ENCODE peak calls at places on chromosomes 3 and 15, in four cellular contexts. V, J, D and H are unnamed samples.

GRCh38 chr15:83854314-83854713 is 200.4 kb downstream of the ADAMTSL3 start:
- DNase-seq in V (no peak), J (no peak), D (no peak), H (no peak)

GRCh38 chr3:136994772-136995516 is 37.2 kb downstream of the IL20RB start:
- DNase-seq in V (peak; percentile 88), J (no peak), D (no peak), H (no peak)

GRCh38 chr3:126417461-126418255 is 22.9 kb downstream of the CFAP100 start:
- DNase-seq in V (no peak), J (no peak), D (no peak), H (peak; percentile 39)

GRCh38 chr3:136893848-136894443 is 31.9 kb downstream of the NCK1 start:
- DNase-seq in V (peak; percentile 39), J (peak; percentile 14), D (no peak), H (no peak)

GRCh38 chr15:85314653-85315052 is 65.8 kb upstream of the AKAP13 start:
- DNase-seq in V (no peak), J (no peak), D (no peak), H (no peak)

GRCh38 chr3:185786956-185787877 is 37.6 kb downstream of the IGF2BP2 start:
- DNase-seq in V (no peak), J (no peak), D (no peak), H (peak; percentile 69)

GRCh38 chr15:67510597-67511225 is 10.2 kb upstream of the C15orf61 start:
- DNase-seq in V (peak; percentile 68), J (no peak), D (no peak), H (no peak)

GRCh38 chr15:50964075-50964474 is 55.6 kb downstream of the AP4E1 start:
- DNase-seq in V (no peak), J (no peak), D (no peak), H (no peak)

GRCh38 chr15:59946084-59946483 is 58.0 kb upstream of the FOXB1 start:
- DNase-seq in V (no peak), J (no peak), D (no peak), H (no peak)

GRCh38 chr3:133330542-133330941 is 69.3 kb upstream of the BFSP2 start:
- DNase-seq in V (no peak), J (no peak), D (no peak), H (no peak)

GRCh38 chr3:14147617-14148016 is 22.8 kb downstream of the TMEM43 start:
- DNase-seq in V (no peak), J (no peak), D (no peak), H (peak; percentile 73)

GRCh38 chr3:169268286-169268776 is 395.2 kb downstream of the MECOM start:
- DNase-seq in V (no peak), J (no peak), D (no peak), H (no peak)

GRCh38 chr3:43394071-43394501 is 107.7 kb downstream of the SNRK start:
- DNase-seq in V (peak; percentile 47), J (no peak), D (no peak), H (no peak)

GRCh38 chr3:176120507-176120906 is 1076.8 kb downstream of the TBL1XR1 start:
- DNase-seq in V (peak; percentile 63), J (no peak), D (no peak), H (no peak)

GRCh38 chr3:73502609-73503560 is 121.9 kb downstream of the PDZRN3 start:
- DNase-seq in V (peak; percentile 93), J (peak; percentile 82), D (no peak), H (peak; percentile 90)

GRCh38 chr3:138861755-138862333 is 27.1 kb upstream of the PIK3CB start:
- DNase-seq in V (peak; percentile 12), J (peak; percentile 8), D (no peak), H (peak; percentile 93)

GRCh38 chr3:129558772-129559564 is 16.0 kb downstream of the H1-8 start:
- DNase-seq in V (peak; percentile 73), J (peak; percentile 68), D (no peak), H (no peak)

GRCh38 chr15:38714309-38715072 is 149.9 kb upstream of the RASGRP1 start:
- DNase-seq in V (peak; percentile 78), J (peak; percentile 51), D (no peak), H (no peak)

GRCh38 chr3:120143676-120144075 is 49.4 kb upstream of the GSK3B start:
- DNase-seq in V (no peak), J (no peak), D (no peak), H (no peak)

GRCh38 chr3:120140098-120140742 is 46.0 kb upstream of the GSK3B start:
- DNase-seq in V (no peak), J (no peak), D (no peak), H (no peak)

GRCh38 chr3:120137548-120137947 is 43.3 kb upstream of the GSK3B start:
- DNase-seq in V (no peak), J (no peak), D (no peak), H (no peak)

GRCh38 chr3:120142236-120142635 is 48.0 kb upstream of the GSK3B start:
- DNase-seq in V (no peak), J (no peak), D (no peak), H (no peak)

DNA sequence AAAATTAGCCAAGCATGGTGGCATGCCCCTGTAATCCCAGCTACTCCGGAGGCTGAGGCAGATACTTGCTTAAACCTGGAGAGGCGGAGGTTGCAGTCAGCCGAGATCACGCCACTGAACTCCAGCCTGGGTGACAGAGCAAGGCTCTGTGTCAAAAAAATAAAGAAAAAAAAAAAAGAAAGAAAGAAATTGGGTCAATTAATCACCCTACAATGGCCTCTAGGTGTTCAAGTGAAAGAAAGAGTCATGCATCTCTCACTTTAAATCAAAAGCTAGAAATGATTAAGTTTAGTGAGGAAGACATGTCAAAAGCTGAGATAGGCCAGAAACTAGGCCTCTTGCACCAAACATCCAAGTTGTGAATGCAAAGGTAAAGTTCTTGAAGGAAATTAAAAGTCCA is 44.9 kb upstream of the GSK3B start:
- DNase-seq in V (no peak), J (no peak), D (no peak), H (no peak)
- H3K27ac ChIP-seq in V (no peak overlapping the region), J (no peak overlapping the region), D (no peak overlapping the region), H (no peak overlapping the region)

DNA sequence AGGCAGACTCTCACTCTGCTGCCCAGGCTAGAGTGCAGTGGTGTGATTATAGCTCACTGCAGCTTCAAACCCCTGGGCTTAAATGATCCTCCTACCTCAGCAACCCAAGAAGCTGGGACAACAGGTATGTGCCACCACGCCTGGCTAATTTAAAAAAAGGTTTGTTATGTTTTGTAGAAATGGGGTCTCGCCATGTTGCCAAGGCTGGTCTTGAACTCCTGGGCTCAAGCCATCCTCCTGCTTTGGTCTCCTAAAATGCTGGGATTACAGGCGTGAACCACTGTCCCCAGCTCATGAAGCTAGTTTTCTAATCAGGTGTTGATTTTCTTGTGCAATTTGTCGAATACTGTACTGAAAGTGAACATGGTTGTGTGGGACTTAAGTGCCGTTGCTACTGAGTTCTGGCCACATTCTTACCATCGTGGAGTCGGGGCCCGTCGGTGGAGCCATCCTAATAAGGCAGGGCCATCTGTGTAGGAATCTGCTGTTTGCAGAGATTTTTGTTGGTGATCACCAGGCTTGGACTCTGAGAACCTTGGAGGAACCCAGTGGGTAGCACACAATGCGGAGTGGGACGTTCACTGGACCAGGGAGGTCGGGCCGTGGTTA is 193.2 kb downstream of the GOLGA6L6 start:
- DNase-seq in V (no peak), J (peak; percentile 19), D (no peak), H (no peak)
- H3K9me3 ChIP-seq in V (peaks cover 23% of the 10 kb centered on the region), J (peaks cover 65% of the 10 kb centered on the region), D (no peaks in the 10 kb centered on the region), H (peaks cover 95% of the 10 kb centered on the region)

DNA sequence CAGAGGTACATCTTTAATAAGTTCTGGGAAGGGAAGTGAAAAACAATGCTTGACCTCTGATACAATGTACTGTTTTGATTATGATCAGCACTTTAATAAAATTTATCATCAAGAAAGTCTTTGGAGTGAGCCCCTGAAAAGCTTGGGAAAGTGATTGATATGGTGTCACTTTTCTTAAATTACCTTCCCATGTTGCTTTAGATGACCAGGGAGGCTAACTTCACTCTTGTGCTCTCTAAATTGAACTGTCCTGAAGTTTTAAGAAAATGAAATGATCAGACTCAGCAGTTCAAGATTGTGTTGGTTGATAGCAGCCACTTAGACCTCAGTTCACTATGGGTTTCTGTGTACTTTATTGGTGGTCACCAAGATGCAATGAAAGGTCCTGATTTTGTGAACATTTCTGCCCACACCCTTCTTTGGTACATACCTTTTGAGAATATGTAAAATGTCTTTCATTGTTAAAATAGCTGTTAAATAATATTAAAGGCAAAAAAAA is 15.7 kb downstream of the TGFBR2 start:
- DNase-seq in V (no peak), J (no peak), D (no peak), H (no peak)
- H3K4me1 ChIP-seq in V (peaks cover 9% of the 10 kb centered on the region), J (peaks cover 3% of the 10 kb centered on the region), D (peaks cover 98% of the 10 kb centered on the region), H (peaks cover 11% of the 10 kb centered on the region)

DNA sequence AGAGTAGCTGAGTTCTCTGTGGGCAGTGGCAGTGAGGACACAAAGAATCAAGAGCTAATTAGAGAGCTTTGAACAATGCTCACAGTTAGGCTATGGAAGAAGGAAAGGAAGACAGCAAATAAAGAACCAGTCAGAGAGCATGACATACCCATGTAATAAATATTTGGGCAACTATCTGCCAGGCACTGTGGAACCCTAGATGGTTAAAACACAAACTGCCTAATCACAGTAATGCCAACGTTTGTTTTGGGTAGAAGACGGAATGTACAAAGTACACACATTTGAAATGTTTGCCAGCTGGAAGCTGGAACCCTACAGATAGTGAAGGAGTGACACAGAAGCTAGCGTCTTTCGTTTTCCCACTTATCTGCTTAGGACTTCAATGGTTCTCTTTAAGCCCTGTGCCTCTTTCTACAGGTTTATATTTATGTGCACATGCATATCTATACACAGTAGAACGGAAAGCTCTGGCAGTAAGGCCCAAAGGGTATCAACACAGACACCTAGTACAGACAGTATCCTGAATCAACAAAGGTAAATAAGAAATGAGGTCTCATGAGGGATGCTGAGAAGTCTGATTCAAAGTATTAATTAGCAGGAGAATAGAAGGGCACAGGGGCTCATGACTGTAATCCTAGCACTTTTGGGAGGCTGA is 44.6 kb downstream of the ANKRD28 start:
- DNase-seq in V (peak; percentile 18), J (no peak), D (no peak), H (no peak)
- H3K27ac ChIP-seq in V (peak overlapping the region; percentile 38), J (peak overlapping the region; percentile 11), D (no peak overlapping the region), H (no peak overlapping the region)

DNA sequence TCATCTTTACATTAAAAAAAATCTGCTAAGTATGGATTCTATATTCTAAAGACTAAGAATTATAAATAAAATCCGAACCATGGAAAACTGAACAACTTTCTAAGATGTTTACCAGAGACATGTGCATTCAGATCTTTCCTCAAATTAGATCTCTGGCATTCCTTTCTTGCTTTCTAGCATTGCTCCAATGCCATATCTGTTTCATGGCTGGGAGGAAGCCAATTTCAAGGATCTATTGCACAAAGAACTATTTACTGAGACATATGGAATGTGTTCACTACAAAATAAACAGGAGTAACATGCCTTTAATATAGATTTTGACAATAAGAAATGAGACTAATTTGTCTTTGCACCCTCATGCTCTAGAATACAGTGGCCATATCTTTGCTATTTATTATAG is 45.1 kb upstream of the NANOGP8 start:
- DNase-seq in V (no peak), J (no peak), D (no peak), H (no peak)
- H3K9me3 ChIP-seq in V (no peaks in the 10 kb centered on the region), J (no peaks in the 10 kb centered on the region), D (no peaks in the 10 kb centered on the region), H (peaks cover 10% of the 10 kb centered on the region)

GRCh38 chr15:53831907-53832793 is 72.7 kb upstream of the WDR72 start:
- DNase-seq in V (no peak), J (no peak), D (no peak), H (peak; percentile 57)
- H3K4me1 ChIP-seq in V (no peaks in the 10 kb centered on the region), J (peaks cover 63% of the 10 kb centered on the region), D (no peaks in the 10 kb centered on the region), H (peaks cover 7% of the 10 kb centered on the region)